ENCODE peak calls at places on chromosomes 2 and 18, in seven cellular contexts. H, J, Z, C, O, Q and G are unnamed samples. For H3K27me3, the result is how much of the 10 kb centered on the place peaks cover.

GRCh38 chr2:24820598-24821432 is 27.6 kb downstream of the CENPO start:
- DNase-seq in H (no peak), J (no peak), Z (peak), C (no peak), O (peak), Q (no peak), G (no peak)

GRCh38 chr2:41027095-41027494 is 575.2 kb upstream of the SLC8A1 start:
- DNase-seq in H (no peak), J (no peak), Z (no peak), C (no peak), O (no peak), Q (no peak), G (no peak)

GRCh38 chr2:152694161-152694661 is 23.1 kb downstream of the PRPF40A start:
- DNase-seq in H (no peak), J (peak), Z (no peak), C (no peak), O (no peak), Q (no peak), G (no peak)

GRCh38 chr2:46643951-46644350 is 164.6 kb downstream of the TMEM247 start:
- DNase-seq in H (no peak), J (no peak), Z (no peak), C (no peak), O (no peak), Q (no peak), G (no peak)

GRCh38 chr2:113027691-113028090 is 22.4 kb downstream of the IL36A start:
- DNase-seq in H (no peak), J (no peak), Z (no peak), C (no peak), O (no peak), Q (no peak), G (no peak)

GRCh38 chr2:8296340-8296739 is 385.5 kb upstream of the ID2 start:
- DNase-seq in H (no peak), J (no peak), Z (no peak), C (no peak), O (no peak), Q (no peak), G (no peak)

GRCh38 chr18:63346031-63346430 is 21.0 kb downstream of the KDSR start:
- DNase-seq in H (no peak), J (no peak), Z (no peak), C (no peak), O (no peak), Q (no peak), G (no peak)

GRCh38 chr2:209772316-209772715 is 684 bp downstream of the UNC80 start:
- DNase-seq in H (no peak), J (no peak), Z (no peak), C (no peak), O (peak), Q (no peak), G (no peak)

GRCh38 chr2:120029672-120030640 is 17.1 kb downstream of the EPB41L5 start:
- DNase-seq in H (no peak), J (no peak), Z (no peak), C (no peak), O (no peak), Q (no peak), G (no peak)

GRCh38 chr2:18477333-18477732 is 83.1 kb downstream of the RDH14 start:
- DNase-seq in H (no peak), J (no peak), Z (no peak), C (no peak), O (no peak), Q (no peak), G (no peak)

GRCh38 chr2:157172866-157173578 is 84.5 kb upstream of the GALNT5 start:
- DNase-seq in H (no peak), J (no peak), Z (no peak), C (no peak), O (no peak), Q (no peak), G (no peak)

GRCh38 chr2:231904161-231904611 is 22.0 kb downstream of the NPPC start:
- DNase-seq in H (no peak), J (no peak), Z (no peak), C (no peak), O (no peak), Q (no peak), G (no peak)

GRCh38 chr2:49105506-49105905 is 48.8 kb downstream of the FSHR start:
- DNase-seq in H (no peak), J (no peak), Z (no peak), C (no peak), O (no peak), Q (no peak), G (no peak)

GRCh38 chr2:181674466-181674865 is 5.9 kb downstream of the NEUROD1 start:
- DNase-seq in H (no peak), J (no peak), Z (no peak), C (no peak), O (no peak), Q (no peak), G (no peak)

GRCh38 chr2:181673178-181673577 is 7.1 kb downstream of the NEUROD1 start:
- DNase-seq in H (no peak), J (no peak), Z (no peak), C (no peak), O (no peak), Q (peak), G (no peak)

GRCh38 chr2:181675241-181675640 is 5.1 kb downstream of the NEUROD1 start:
- DNase-seq in H (no peak), J (no peak), Z (no peak), C (no peak), O (no peak), Q (no peak), G (no peak)

GRCh38 chr2:181670632-181671031 is 9.7 kb downstream of the NEUROD1 start:
- DNase-seq in H (no peak), J (no peak), Z (no peak), C (no peak), O (no peak), Q (no peak), G (no peak)

GRCh38 chr2:181672255-181673008 is 7.9 kb downstream of the NEUROD1 start:
- DNase-seq in H (no peak), J (no peak), Z (no peak), C (no peak), O (no peak), Q (peak), G (no peak)
- H3K27me3 ChIP-seq in H (under half), J (under half), Z (under half), C (under half), O (under half), Q (under half), G (under half)

GRCh38 chr2:133266075-133266925 is 302.0 kb downstream of the NCKAP5 start:
- DNase-seq in H (no peak), J (no peak), Z (peak), C (no peak), O (peak), Q (no peak), G (no peak)

GRCh38 chr2:133264951-133265949 is 303.0 kb downstream of the NCKAP5 start:
- DNase-seq in H (no peak), J (no peak), Z (peak), C (no peak), O (peak), Q (no peak), G (no peak)

GRCh38 chr2:133270550-133270949 is 297.7 kb downstream of the NCKAP5 start:
- DNase-seq in H (no peak), J (no peak), Z (no peak), C (no peak), O (no peak), Q (no peak), G (peak)

GRCh38 chr2:133266926-133267590 is 301.2 kb downstream of the NCKAP5 start:
- DNase-seq in H (no peak), J (no peak), Z (peak), C (no peak), O (peak), Q (no peak), G (no peak)

DNA sequence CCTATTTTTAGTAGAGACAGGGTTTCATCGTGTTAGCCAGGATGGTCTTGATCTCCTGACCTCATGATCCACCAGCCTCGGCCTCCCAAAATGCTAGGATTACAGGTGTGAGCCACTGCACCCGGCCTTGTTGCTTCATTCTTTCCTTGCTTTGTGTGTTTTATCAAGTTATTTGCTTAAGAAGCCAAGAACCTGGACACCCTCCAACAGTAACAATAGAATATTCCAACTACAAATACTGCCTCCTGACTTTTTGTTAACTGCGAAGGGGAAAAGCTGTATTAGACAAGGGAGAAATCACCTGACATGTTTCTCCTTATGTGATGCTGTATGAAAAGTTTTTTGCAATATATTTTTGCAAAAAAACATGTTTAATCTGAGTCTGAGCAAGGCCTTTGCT is 297.2 kb downstream of the NCKAP5 start:
- DNase-seq in H (no peak), J (no peak), Z (no peak), C (no peak), O (no peak), Q (no peak), G (no peak)
- H3K4me3 ChIP-seq in H (no peak), J (no peak), Z (no peak), C (no peak), O (no peak), Q (no peak), G (no peak)

GRCh38 chr2:767944-768343 is 90.7 kb upstream of the TMEM18 start:
- DNase-seq in H (no peak), J (no peak), Z (no peak), C (no peak), O (no peak), Q (no peak), G (no peak)
- TF ChIP-seq SIN3A in H (no peak), J (no peak), Z (no peak), C (no peak), O (no peak), Q (no peak), G (no peak)

GRCh38 chr2:139828011-139828410 is 1047.8 kb upstream of the NXPH2 start:
- DNase-seq in H (no peak), J (no peak), Z (no peak), C (no peak), O (no peak), Q (no peak), G (no peak)

GRCh38 chr2:139825726-139826125 is 1045.5 kb upstream of the NXPH2 start:
- DNase-seq in H (no peak), J (no peak), Z (no peak), C (no peak), O (peak), Q (no peak), G (no peak)
- H3K27me3 ChIP-seq in H (under half), J (under half), Z (under half), C (under half), O (under half), Q (under half), G (under half)

DNA sequence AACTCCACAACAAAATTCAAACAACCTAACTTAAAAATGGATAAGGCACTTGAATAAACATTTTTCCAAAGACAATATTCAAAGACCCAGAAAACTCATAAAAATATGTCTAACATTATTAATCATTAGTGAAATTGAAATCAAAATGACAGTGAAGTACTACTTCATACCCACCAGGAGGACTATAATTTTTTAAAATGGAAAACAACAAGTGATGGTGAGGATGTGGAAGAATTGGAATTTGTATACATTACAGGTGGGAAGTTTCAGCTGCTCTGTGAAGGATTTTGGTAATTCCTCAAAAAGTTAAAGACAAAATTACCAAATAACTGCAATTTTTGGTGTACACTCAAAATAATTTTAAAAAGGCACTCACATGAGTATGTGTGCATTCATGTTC is 920.0 kb downstream of the TDRD15 start:
- DNase-seq in H (no peak), J (no peak), Z (no peak), C (no peak), O (no peak), Q (no peak), G (no peak)
- H3K4me3 ChIP-seq in H (no peak), J (no peak), Z (no peak), C (no peak), O (no peak), Q (no peak), G (no peak)

DNA sequence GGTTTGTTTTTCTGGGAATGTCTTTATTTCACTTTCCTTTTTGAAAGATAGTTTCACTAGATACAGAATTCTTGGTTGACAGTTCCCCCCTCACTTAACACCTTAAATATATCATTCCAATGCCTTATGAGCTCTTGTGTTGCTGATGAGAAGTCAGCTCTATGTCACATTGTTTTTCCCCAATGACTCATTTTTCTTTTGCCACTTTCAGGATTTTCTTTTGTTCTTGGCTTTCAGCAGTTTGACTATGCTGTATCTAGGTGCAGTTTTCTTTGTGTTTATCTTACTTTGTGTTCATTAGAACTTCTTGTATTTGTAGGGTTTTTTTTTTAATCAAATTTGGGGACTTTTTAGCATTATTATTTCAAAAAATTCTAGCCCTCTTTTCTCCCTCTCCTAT is 5.6 kb upstream of the RALBP1 start:
- DNase-seq in H (no peak), J (no peak), Z (no peak), C (no peak), O (no peak), Q (no peak), G (no peak)
- TF ChIP-seq SIN3A in H (no peak), J (no peak), Z (no peak), C (no peak), O (no peak), Q (no peak), G (no peak)

GRCh38 chr2:222213084-222213483 is 85.7 kb downstream of the PAX3 start:
- DNase-seq in H (no peak), J (no peak), Z (no peak), C (no peak), O (no peak), Q (no peak), G (no peak)

GRCh38 chr2:222218786-222219185 is 80.0 kb downstream of the PAX3 start:
- DNase-seq in H (no peak), J (no peak), Z (no peak), C (no peak), O (no peak), Q (no peak), G (no peak)

GRCh38 chr2:222214885-222215284 is 83.9 kb downstream of the PAX3 start:
- DNase-seq in H (no peak), J (no peak), Z (no peak), C (no peak), O (no peak), Q (no peak), G (no peak)

DNA sequence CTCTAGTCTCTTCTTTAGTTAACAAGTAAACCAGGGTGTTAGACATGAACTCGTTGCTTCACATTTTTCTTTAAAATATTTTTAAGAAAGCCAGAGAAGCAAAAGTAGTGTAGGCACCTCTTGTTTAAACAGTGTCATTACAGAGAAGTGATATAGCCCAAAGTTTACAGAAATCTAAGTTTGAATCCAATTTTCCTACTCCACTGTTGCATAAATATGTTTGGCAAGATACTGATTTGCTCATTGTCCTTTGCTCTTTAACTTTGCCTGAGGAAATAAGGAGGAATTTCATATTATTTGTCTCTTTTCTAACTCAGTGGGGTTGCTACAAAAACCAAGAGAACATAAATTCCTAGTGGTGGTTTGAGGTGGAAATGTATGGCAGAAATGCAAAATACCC is 81.1 kb downstream of the PAX3 start:
- DNase-seq in H (no peak), J (no peak), Z (no peak), C (no peak), O (no peak), Q (no peak), G (no peak)
- H3K27me3 ChIP-seq in H (half or more), J (under half), Z (under half), C (under half), O (under half), Q (under half), G (under half)

GRCh38 chr2:236744316-236745105 is 174.9 kb downstream of the ACKR3 start:
- DNase-seq in H (no peak), J (no peak), Z (no peak), C (no peak), O (no peak), Q (no peak), G (no peak)
- H3K4me3 ChIP-seq in H (no peak), J (no peak), Z (no peak), C (no peak), O (no peak), Q (no peak), G (no peak)

GRCh38 chr2:226308981-226309380 is 490.6 kb downstream of the IRS1 start:
- DNase-seq in H (no peak), J (no peak), Z (no peak), C (no peak), O (no peak), Q (no peak), G (no peak)
- TF ChIP-seq SIN3A in H (no peak), J (no peak), Z (no peak), C (no peak), O (no peak), Q (no peak), G (no peak)